ENCODE peak calls at places on chromosomes 7 and 10, in ten cellular contexts. G, E, O, N, Z, L, U, B, C and V are unnamed samples.

GRCh38 chr7:2863461-2864066 is 19.5 kb upstream of the GNA12 start:
- DNase-seq in U (peak; percentile 98), E (peak; percentile 89), G (peak; percentile 17), O (peak; percentile 85), Z (peak; percentile 89), N (peak; percentile 88), C (peak; percentile 46), B (no peak), L (peak; percentile 96), V (peak; percentile 96)

GRCh38 chr10:78450807-78451485 is 417.3 kb downstream of the RPS24 start:
- DNase-seq in C (no peak), Z (no peak), N (no peak), E (no peak), U (no peak), B (peak; percentile 66), G (no peak), O (no peak), L (no peak), V (no peak)

GRCh38 chr7:27251513-27252306 is 9.1 kb downstream of the EVX1 start:
- DNase-seq in B (no peak), O (no peak), L (no peak), G (no peak), U (no peak), N (no peak), C (no peak), Z (no peak), E (no peak), V (no peak)

GRCh38 chr7:55469271-55469681 is 103.0 kb downstream of the VOPP1 start:
- DNase-seq in U (no peak), N (no peak), G (peak; percentile 17), C (no peak), L (no peak), O (no peak), B (no peak), E (no peak), Z (no peak), V (no peak)

GRCh38 chr10:80473692-80474596 is 19.8 kb downstream of the TSPAN14 start:
- DNase-seq in L (peak; percentile 32), N (peak; percentile 92), Z (peak; percentile 59), O (no peak), G (no peak), U (peak; percentile 62), C (no peak), B (no peak), E (no peak), V (peak; percentile 62)

GRCh38 chr7:138875794-138876193 is 77.8 kb upstream of the ATP6V0A4 start:
- DNase-seq in C (no peak), O (no peak), G (no peak), N (peak; percentile 94), U (peak; percentile 93), L (peak; percentile 85), Z (peak; percentile 71), B (no peak), E (no peak), V (peak; percentile 87)

GRCh38 chr7:3266240-3266639 is 34.8 kb upstream of the SDK1 start:
- DNase-seq in G (no peak), O (no peak), U (no peak), N (no peak), L (no peak), B (no peak), Z (no peak), E (no peak), C (no peak), V (no peak)

GRCh38 chr10:77442790-77443189 is 194.8 kb downstream of the KCNMA1 start:
- DNase-seq in L (no peak), U (no peak), G (no peak), Z (no peak), N (no peak), E (no peak), O (no peak), C (no peak), B (no peak), V (no peak)

GRCh38 chr10:91887075-91887899 is 22.0 kb downstream of the FGFBP3 start:
- DNase-seq in O (peak; percentile 74), Z (peak; percentile 74), B (peak; percentile 31), G (peak; percentile 46), E (peak; percentile 58), N (no peak), L (peak; percentile 51), U (peak; percentile 50), C (no peak), V (peak; percentile 39)

GRCh38 chr7:105102557-105103352 is 88.8 kb downstream of the KMT2E start:
- DNase-seq in L (no peak), U (no peak), B (no peak), C (no peak), N (no peak), E (no peak), O (no peak), Z (no peak), G (no peak), V (no peak)

GRCh38 chr10:77431209-77431611 is 206.4 kb downstream of the KCNMA1 start:
- DNase-seq in B (no peak), G (no peak), C (peak; percentile 99), L (no peak), O (peak; percentile 55), N (no peak), E (peak; percentile 53), Z (no peak), U (no peak), V (no peak)

GRCh38 chr10:73931767-73932624 is 21.1 kb downstream of the PLAU start:
- DNase-seq in N (peak; percentile 100), C (peak; percentile 42), E (peak; percentile 32), O (peak; percentile 70), B (no peak), U (peak; percentile 31), Z (peak; percentile 77), G (no peak), L (no peak), V (no peak)

GRCh38 chr7:95687759-95688343 is 84.5 kb upstream of the DYNC1I1 start:
- DNase-seq in O (peak; percentile 52), G (no peak), N (peak; percentile 29), B (no peak), E (peak; percentile 44), U (peak; percentile 37), Z (no peak), L (peak; percentile 30), C (peak; percentile 45), V (peak; percentile 53)

GRCh38 chr7:133797355-133797754 is 329.8 kb upstream of the LRGUK start:
- DNase-seq in B (no peak), C (no peak), O (no peak), G (no peak), Z (no peak), U (no peak), L (no peak), N (no peak), E (no peak), V (no peak)

GRCh38 chr7:106139253-106140251 is 27.4 kb upstream of the SYPL1 start:
- DNase-seq in L (no peak), B (no peak), C (no peak), O (peak; percentile 48), U (peak; percentile 38), Z (no peak), N (no peak), E (no peak), G (no peak), V (peak; percentile 30)

GRCh38 chr7:50865450-50865849 is 82.8 kb upstream of the GRB10 start:
- DNase-seq in O (no peak), L (no peak), G (no peak), B (no peak), Z (no peak), N (peak; percentile 34), U (no peak), E (no peak), C (no peak), V (no peak)

GRCh38 chr10:14571866-14572507 is 202.7 kb downstream of the FAM107B start:
- DNase-seq in E (peak; percentile 96), N (peak; percentile 96), U (peak; percentile 89), Z (peak; percentile 81), G (peak; percentile 66), O (peak; percentile 77), L (peak; percentile 55), C (peak; percentile 90), B (no peak), V (peak; percentile 12)

GRCh38 chr7:99792983-99793382 is 9.0 kb upstream of the CYP3A4 start:
- DNase-seq in L (no peak), G (no peak), N (no peak), B (no peak), Z (no peak), U (no peak), C (no peak), O (no peak), E (no peak), V (peak; percentile 12)

GRCh38 chr7:5780801-5781496 is 514 bp downstream of the RNF216 start:
- DNase-seq in B (no peak), O (peak; percentile 60), Z (peak; percentile 75), E (no peak), L (peak; percentile 33), N (peak; percentile 23), G (peak; percentile 53), U (peak; percentile 26), C (peak; percentile 54), V (peak; percentile 19)

GRCh38 chr7:29854257-29854938 is 48.1 kb downstream of the WIPF3 start:
- DNase-seq in Z (no peak), O (peak; percentile 71), L (no peak), B (peak; percentile 57), U (peak; percentile 16), E (no peak), N (peak; percentile 34), G (no peak), C (no peak), V (peak; percentile 47)

GRCh38 chr7:37504791-37505190 is 56.1 kb upstream of the ELMO1 start:
- DNase-seq in O (no peak), Z (no peak), N (no peak), E (no peak), C (no peak), B (no peak), G (no peak), U (no peak), L (no peak), V (no peak)